ENCODE peak calls at places on chromosomes 3 and 15, in four cellular contexts. E, R, G and V are unnamed samples.

GRCh38 chr3:33855884-33856546 is 57.6 kb downstream of the PDCD6IP start:
- DNase-seq in E (no peak), R (no peak), G (no peak), V (peak; percentile 10)

GRCh38 chr3:141366285-141367037 is 1.8 kb upstream of the ZBTB38 start:
- DNase-seq in E (no peak), R (no peak), G (no peak), V (peak; percentile 97)

GRCh38 chr3:70531063-70531657 is 218.7 kb upstream of the MDFIC2 start:
- DNase-seq in E (no peak), R (no peak), G (no peak), V (peak; percentile 26)

GRCh38 chr3:134374791-134375541 is 719 bp upstream of the AMOTL2 start:
- DNase-seq in E (no peak), R (no peak), G (no peak), V (peak; percentile 38)

GRCh38 chr3:14152233-14152962 is 26.0 kb downstream of the XPC start:
- DNase-seq in E (no peak), R (no peak), G (no peak), V (no peak)

GRCh38 chr3:138281561-138281960 is 48.1 kb downstream of the NME9 start:
- DNase-seq in E (no peak), R (no peak), G (no peak), V (no peak)

GRCh38 chr3:159766563-159767185 is 222.0 kb upstream of the IL12A start:
- DNase-seq in E (no peak), R (no peak), G (no peak), V (peak; percentile 26)

GRCh38 chr15:73989001-73989798 is 2.9 kb downstream of the STOML1 start:
- DNase-seq in E (no peak), R (no peak), G (no peak), V (peak; percentile 91)

GRCh38 chr3:188979669-188980311 is 192.0 kb upstream of the TPRG1 start:
- DNase-seq in E (no peak), R (no peak), G (no peak), V (no peak)

GRCh38 chr15:88658972-88659931 is 20.4 kb downstream of the ISG20 start:
- DNase-seq in E (no peak), R (no peak), G (no peak), V (no peak)

GRCh38 chr3:181859518-181859917 is 147.8 kb downstream of the SOX2 start:
- DNase-seq in E (no peak), R (no peak), G (no peak), V (no peak)